ENCODE peak calls at places on chromosomes 16 and 17, in nine cellular contexts. One of them, this sample, is unnamed.

GRCh38 chr17:45997624-45998023 is 1.4 kb upstream of the STH start:
- DNase-seq in psoas muscle: no peak
- DNase-seq in heart left ventricle: no peak
- DNase-seq in uterus: no peak
- DNase-seq in heart right ventricle: no peak
- DNase-seq in gastrocnemius medialis: no peak
- DNase-seq in cardiac muscle cell: no peak
- DNase-seq in mesendoderm: no peak
- DNase-seq in K562: no peak
- DNase-seq in this sample: no peak

GRCh38 chr17:41932821-41933389 is 2.5 kb downstream of the ODAD4 start:
- DNase-seq in cardiac muscle cell: no peak
- DNase-seq in gastrocnemius medialis: no peak
- DNase-seq in K562: no peak
- DNase-seq in uterus: no peak
- DNase-seq in mesendoderm: no peak
- DNase-seq in psoas muscle: no peak
- DNase-seq in heart left ventricle: no peak
- DNase-seq in heart right ventricle: no peak
- DNase-seq in this sample: no peak

GRCh38 chr16:8622315-8622656 is 788 bp downstream of the METTL22 start:
- DNase-seq in psoas muscle: no peak
- DNase-seq in gastrocnemius medialis: no peak
- DNase-seq in uterus: no peak
- DNase-seq in heart left ventricle: no peak
- DNase-seq in cardiac muscle cell: no peak
- DNase-seq in heart right ventricle: no peak
- DNase-seq in K562: peak; percentile 49
- DNase-seq in mesendoderm: no peak
- DNase-seq in this sample: no peak

GRCh38 chr16:12600536-12601256 is 203.0 kb downstream of the CPPED1 start:
- DNase-seq in K562: no peak
- DNase-seq in cardiac muscle cell: no peak
- DNase-seq in mesendoderm: no peak
- DNase-seq in gastrocnemius medialis: no peak
- DNase-seq in psoas muscle: no peak
- DNase-seq in heart left ventricle: no peak
- DNase-seq in uterus: no peak
- DNase-seq in heart right ventricle: no peak
- DNase-seq in this sample: no peak

GRCh38 chr16:14364386-14365199 is 265.5 kb downstream of the PARN start:
- DNase-seq in mesendoderm: no peak
- DNase-seq in heart right ventricle: no peak
- DNase-seq in psoas muscle: no peak
- DNase-seq in K562: no peak
- DNase-seq in uterus: no peak
- DNase-seq in gastrocnemius medialis: no peak
- DNase-seq in cardiac muscle cell: no peak
- DNase-seq in heart left ventricle: no peak
- DNase-seq in this sample: no peak

GRCh38 chr17:56038136-56038535 is 115.1 kb upstream of the ANKFN1 start:
- DNase-seq in gastrocnemius medialis: no peak
- DNase-seq in mesendoderm: no peak
- DNase-seq in psoas muscle: no peak
- DNase-seq in heart left ventricle: no peak
- DNase-seq in K562: no peak
- DNase-seq in cardiac muscle cell: no peak
- DNase-seq in heart right ventricle: no peak
- DNase-seq in uterus: no peak
- DNase-seq in this sample: no peak

GRCh38 chr17:78107976-78108725 is 20.4 kb downstream of the TMC6 start:
- DNase-seq in uterus: peak; percentile 14
- DNase-seq in mesendoderm: no peak
- DNase-seq in heart right ventricle: no peak
- DNase-seq in psoas muscle: no peak
- DNase-seq in K562: no peak
- DNase-seq in gastrocnemius medialis: no peak
- DNase-seq in cardiac muscle cell: no peak
- DNase-seq in heart left ventricle: peak; percentile 25
- DNase-seq in this sample: no peak

GRCh38 chr17:57892820-57893595 is 43.2 kb upstream of the MRPS23 start:
- DNase-seq in mesendoderm: peak; percentile 96
- DNase-seq in uterus: peak; percentile 92
- DNase-seq in gastrocnemius medialis: peak; percentile 97
- DNase-seq in K562: no peak
- DNase-seq in psoas muscle: peak; percentile 93
- DNase-seq in heart left ventricle: peak; percentile 96
- DNase-seq in heart right ventricle: peak; percentile 82
- DNase-seq in cardiac muscle cell: peak; percentile 73
- DNase-seq in this sample: peak; percentile 67

GRCh38 chr17:74780443-74781238 is 4.5 kb upstream of the NAT9 start:
- DNase-seq in gastrocnemius medialis: no peak
- DNase-seq in psoas muscle: no peak
- DNase-seq in cardiac muscle cell: no peak
- DNase-seq in uterus: no peak
- DNase-seq in K562: peak; percentile 67
- DNase-seq in heart left ventricle: no peak
- DNase-seq in mesendoderm: peak; percentile 82
- DNase-seq in heart right ventricle: no peak
- DNase-seq in this sample: peak; percentile 57

GRCh38 chr16:48231675-48232214 is 12.4 kb upstream of the LONP2 start:
- DNase-seq in heart left ventricle: no peak
- DNase-seq in K562: peak; percentile 25
- DNase-seq in psoas muscle: no peak
- DNase-seq in heart right ventricle: no peak
- DNase-seq in mesendoderm: peak; percentile 55
- DNase-seq in uterus: no peak
- DNase-seq in cardiac muscle cell: peak; percentile 57
- DNase-seq in gastrocnemius medialis: no peak
- DNase-seq in this sample: peak; percentile 27

GRCh38 chr17:41308918-41309359 is at the start of gene KRTAP16-1:
- DNase-seq in cardiac muscle cell: no peak
- DNase-seq in K562: no peak
- DNase-seq in psoas muscle: no peak
- DNase-seq in gastrocnemius medialis: no peak
- DNase-seq in mesendoderm: no peak
- DNase-seq in uterus: no peak
- DNase-seq in heart left ventricle: no peak
- DNase-seq in heart right ventricle: no peak
- DNase-seq in this sample: no peak

GRCh38 chr17:30930495-30930894 is 8.8 kb downstream of the ADAP2 start:
- DNase-seq in uterus: no peak
- DNase-seq in mesendoderm: no peak
- DNase-seq in psoas muscle: no peak
- DNase-seq in cardiac muscle cell: no peak
- DNase-seq in heart right ventricle: no peak
- DNase-seq in K562: no peak
- DNase-seq in gastrocnemius medialis: no peak
- DNase-seq in heart left ventricle: no peak
- DNase-seq in this sample: no peak

GRCh38 chr17:8041980-8042379 is 3.1 kb downstream of the ALOX15B start:
- DNase-seq in K562: peak; percentile 27
- DNase-seq in heart left ventricle: no peak
- DNase-seq in uterus: no peak
- DNase-seq in gastrocnemius medialis: no peak
- DNase-seq in mesendoderm: no peak
- DNase-seq in heart right ventricle: no peak
- DNase-seq in psoas muscle: no peak
- DNase-seq in cardiac muscle cell: no peak
- DNase-seq in this sample: no peak

GRCh38 chr16:81697321-81697885 is 81.7 kb upstream of the PLCG2 start:
- DNase-seq in heart right ventricle: peak; percentile 55
- DNase-seq in psoas muscle: peak; percentile 38
- DNase-seq in gastrocnemius medialis: no peak
- DNase-seq in mesendoderm: peak; percentile 85
- DNase-seq in heart left ventricle: peak; percentile 52
- DNase-seq in K562: peak; percentile 79
- DNase-seq in cardiac muscle cell: peak; percentile 65
- DNase-seq in uterus: peak; percentile 36
- DNase-seq in this sample: peak; percentile 63

GRCh38 chr16:31870809-31871208 is 2.8 kb upstream of the ZNF267 start:
- DNase-seq in K562: no peak
- DNase-seq in heart left ventricle: no peak
- DNase-seq in cardiac muscle cell: no peak
- DNase-seq in mesendoderm: no peak
- DNase-seq in gastrocnemius medialis: no peak
- DNase-seq in uterus: no peak
- DNase-seq in heart right ventricle: no peak
- DNase-seq in psoas muscle: no peak
- DNase-seq in this sample: no peak
- H3K4me1 ChIP-seq in K562: no peaks in the 10 kb centered on the region
- H3K4me1 ChIP-seq in heart left ventricle: peaks cover 23% of the 10 kb centered on the region
- H3K4me1 ChIP-seq in cardiac muscle cell: peaks cover 10% of the 10 kb centered on the region
- H3K4me1 ChIP-seq in mesendoderm: peaks cover 4% of the 10 kb centered on the region
- H3K4me1 ChIP-seq in gastrocnemius medialis: peaks cover 22% of the 10 kb centered on the region
- H3K4me1 ChIP-seq in uterus: no peaks in the 10 kb centered on the region
- H3K4me1 ChIP-seq in heart right ventricle: peaks cover 10% of the 10 kb centered on the region
- H3K4me1 ChIP-seq in psoas muscle: no peaks in the 10 kb centered on the region
- H3K4me1 ChIP-seq in this sample: peaks cover 2% of the 10 kb centered on the region

GRCh38 chr17:61461586-61461966 is 9.4 kb downstream of the TBX4 start:
- DNase-seq in gastrocnemius medialis: no peak
- DNase-seq in uterus: no peak
- DNase-seq in mesendoderm: no peak
- DNase-seq in cardiac muscle cell: no peak
- DNase-seq in psoas muscle: no peak
- DNase-seq in heart right ventricle: no peak
- DNase-seq in heart left ventricle: no peak
- DNase-seq in K562: peak; percentile 28
- DNase-seq in this sample: no peak
- H3K27me3 ChIP-seq in gastrocnemius medialis: peaks cover 52% of the 10 kb centered on the region
- H3K27me3 ChIP-seq in uterus: peaks cover 23% of the 10 kb centered on the region
- H3K27me3 ChIP-seq in mesendoderm: peaks cover 48% of the 10 kb centered on the region
- H3K27me3 ChIP-seq in cardiac muscle cell: peaks cover 71% of the 10 kb centered on the region
- H3K27me3 ChIP-seq in psoas muscle: peaks cover 33% of the 10 kb centered on the region
- H3K27me3 ChIP-seq in heart right ventricle: peaks cover 80% of the 10 kb centered on the region
- H3K27me3 ChIP-seq in heart left ventricle: peaks cover 45% of the 10 kb centered on the region
- H3K27me3 ChIP-seq in K562: peaks cover 51% of the 10 kb centered on the region
- H3K27me3 ChIP-seq in this sample: peaks cover 41% of the 10 kb centered on the region

GRCh38 chr17:17177186-17177585 is 28.9 kb downstream of the PLD6 start:
- DNase-seq in mesendoderm: no peak
- DNase-seq in uterus: no peak
- DNase-seq in cardiac muscle cell: no peak
- DNase-seq in gastrocnemius medialis: no peak
- DNase-seq in heart right ventricle: no peak
- DNase-seq in psoas muscle: no peak
- DNase-seq in heart left ventricle: no peak
- DNase-seq in K562: no peak
- DNase-seq in this sample: no peak
- H3K36me3 ChIP-seq in mesendoderm: peaks cover 30% of the 10 kb centered on the region
- H3K36me3 ChIP-seq in uterus: no peaks in the 10 kb centered on the region
- H3K36me3 ChIP-seq in cardiac muscle cell: peaks cover 65% of the 10 kb centered on the region
- H3K36me3 ChIP-seq in gastrocnemius medialis: peaks cover 100% of the 10 kb centered on the region
- H3K36me3 ChIP-seq in heart right ventricle: peaks cover 100% of the 10 kb centered on the region
- H3K36me3 ChIP-seq in psoas muscle: peaks cover 100% of the 10 kb centered on the region
- H3K36me3 ChIP-seq in heart left ventricle: peaks cover 100% of the 10 kb centered on the region
- H3K36me3 ChIP-seq in K562: peaks cover 69% of the 10 kb centered on the region
- H3K36me3 ChIP-seq in this sample: peaks cover 54% of the 10 kb centered on the region

GRCh38 chr16:71210-71539 is 1.3 kb downstream of the RHBDF1 start:
- DNase-seq in gastrocnemius medialis: no peak
- DNase-seq in uterus: no peak
- DNase-seq in heart right ventricle: no peak
- DNase-seq in mesendoderm: no peak
- DNase-seq in psoas muscle: no peak
- DNase-seq in heart left ventricle: no peak
- DNase-seq in cardiac muscle cell: no peak
- DNase-seq in K562: no peak
- DNase-seq in this sample: no peak
- H3K4me1 ChIP-seq in gastrocnemius medialis: peaks cover 45% of the 10 kb centered on the region
- H3K4me1 ChIP-seq in uterus: peaks cover 42% of the 10 kb centered on the region
- H3K4me1 ChIP-seq in heart right ventricle: peaks cover 85% of the 10 kb centered on the region
- H3K4me1 ChIP-seq in mesendoderm: peaks cover 41% of the 10 kb centered on the region
- H3K4me1 ChIP-seq in psoas muscle: peaks cover 48% of the 10 kb centered on the region
- H3K4me1 ChIP-seq in heart left ventricle: peaks cover 91% of the 10 kb centered on the region
- H3K4me1 ChIP-seq in cardiac muscle cell: peaks cover 16% of the 10 kb centered on the region
- H3K4me1 ChIP-seq in K562: peaks cover 71% of the 10 kb centered on the region
- H3K4me1 ChIP-seq in this sample: peaks cover 2% of the 10 kb centered on the region